ENCODE peak calls at places on chromosomes 4 and X, in six cellular contexts. R is HepG2, T is GM12878, K is HCT116, I is K562, S is H1. A is an unnamed sample.
A peak's percentile ranks its signal among the peaks of the same experiment; 100 is the strongest.

GRCh38 chrX:85698921-85699320 is 319.5 kb upstream of the POF1B start:
- DNase-seq in R (no peak), T (no peak), K (no peak), I (no peak), S (no peak), A (peak; percentile 40)

GRCh38 chr4:151921811-151922210 is 161.0 kb upstream of the GATB start:
- DNase-seq in R (no peak), T (no peak), K (no peak), I (no peak), S (no peak), A (no peak)

GRCh38 chrX:136497556-136498048 is at the start of gene HTATSF1:
- DNase-seq in R (no peak), T (no peak), K (no peak), I (peak; percentile 10), S (no peak), A (no peak)

GRCh38 chr4:89914609-89915008 is 20.0 kb downstream of the MMRN1 start:
- DNase-seq in R (no peak), T (no peak), K (no peak), I (no peak), S (no peak), A (no peak)

GRCh38 chrX:137194164-137194563 is 160.4 kb upstream of the GPR101 start:
- DNase-seq in R (peak; percentile 12), T (peak; percentile 1), K (peak; percentile 16), I (peak; percentile 5), S (peak; percentile 3), A (peak; percentile 22)

GRCh38 chr4:185128272-185129119 is 14.6 kb upstream of the SLC25A4 start:
- DNase-seq in R (no peak), T (no peak), K (no peak), I (no peak), S (no peak), A (no peak)

GRCh38 chrX:102516314-102516936 is at the start of gene TMSB15A:
- DNase-seq in R (no peak), T (no peak), K (no peak), I (peak; percentile 78), S (no peak), A (peak; percentile 59)

GRCh38 chr4:78362310-78362709 is 189.3 kb upstream of the ANXA3 start:
- DNase-seq in R (no peak), T (no peak), K (no peak), I (no peak), S (no peak), A (no peak)

GRCh38 chrX:42485621-42486020 is 292.3 kb downstream of the PPP1R2C start:
- DNase-seq in R (no peak), T (no peak), K (peak; percentile 4), I (no peak), S (no peak), A (no peak)

GRCh38 chr4:181991374-181991773 is 251.8 kb upstream of the TENM3 start:
- DNase-seq in R (no peak), T (no peak), K (no peak), I (no peak), S (no peak), A (no peak)

GRCh38 chr4:159296061-159296460 is 193.2 kb downstream of the RAPGEF2 start:
- DNase-seq in R (peak; percentile 22), T (no peak), K (no peak), I (no peak), S (no peak), A (no peak)

GRCh38 chr4:185016101-185016940 is 2.0 kb upstream of the HELT start:
- DNase-seq in R (no peak), T (no peak), K (no peak), I (no peak), S (no peak), A (no peak)

GRCh38 chr4:170087163-170087700 is 2.5 kb downstream of the AADAT start:
- DNase-seq in R (no peak), T (no peak), K (no peak), I (no peak), S (no peak), A (no peak)

GRCh38 chr4:30600246-30600645 is 119.9 kb upstream of the PCDH7 start:
- DNase-seq in R (no peak), T (no peak), K (no peak), I (no peak), S (no peak), A (peak; percentile 36)

GRCh38 chr4:19945501-19945900 is 306.2 kb upstream of the SLIT2 start:
- DNase-seq in R (no peak), T (no peak), K (no peak), I (no peak), S (no peak), A (no peak)

GRCh38 chr4:53551963-53552362 is 39.3 kb downstream of the LNX1 start:
- DNase-seq in R (no peak), T (no peak), K (no peak), I (no peak), S (no peak), A (no peak)

GRCh38 chr4:37490391-37491347 is 195.5 kb downstream of the RELL1 start:
- DNase-seq in R (peak; percentile 3), T (no peak), K (no peak), I (no peak), S (no peak), A (no peak)

GRCh38 chrX:120617996-120618630 is 11.7 kb downstream of the C1GALT1C1 start:
- DNase-seq in R (no peak), T (no peak), K (no peak), I (no peak), S (no peak), A (no peak)

GRCh38 chrX:28472926-28473325 is 114.3 kb upstream of the IL1RAPL1 start:
- DNase-seq in R (no peak), T (no peak), K (no peak), I (no peak), S (no peak), A (no peak)

GRCh38 chr4:77155631-77156345 is 1.2 kb upstream of the CCNG2 start:
- DNase-seq in R (no peak), T (no peak), K (no peak), I (no peak), S (no peak), A (no peak)

GRCh38 chrX:53992589-53992988 is 51.7 kb downstream of the PHF8 start:
- DNase-seq in R (no peak), T (no peak), K (peak; percentile 12), I (no peak), S (no peak), A (no peak)

GRCh38 chr4:98026362-98026761 is 116.9 kb downstream of the STPG2 start:
- DNase-seq in R (no peak), T (no peak), K (no peak), I (no peak), S (no peak), A (no peak)

GRCh38 chr4:4633431-4633830 is 91.6 kb upstream of the STX18 start:
- DNase-seq in R (no peak), T (no peak), K (no peak), I (no peak), S (no peak), A (no peak)

GRCh38 chr4:80913381-80913780 is 117.1 kb upstream of the BMP3 start:
- DNase-seq in R (no peak), T (peak; percentile 35), K (no peak), I (no peak), S (no peak), A (no peak)

GRCh38 chrX:68834371-68835103 is 5.7 kb downstream of the EFNB1 start:
- DNase-seq in R (no peak), T (no peak), K (no peak), I (no peak), S (no peak), A (no peak)

GRCh38 chrX:69165116-69165651 is at the start of gene PJA1:
- DNase-seq in R (peak; percentile 31), T (no peak), K (no peak), I (peak; percentile 47), S (no peak), A (peak; percentile 33)

GRCh38 chrX:41027388-41027787 is 57.9 kb upstream of the USP9X start:
- DNase-seq in R (no peak), T (no peak), K (no peak), I (no peak), S (no peak), A (no peak)

GRCh38 chr4:9143421-9144080 is 26.7 kb upstream of the FAM90A26 start:
- DNase-seq in R (no peak), T (no peak), K (no peak), I (no peak), S (no peak), A (no peak)

GRCh38 chr4:173535932-173536331 is 5.9 kb upstream of the HAND2 start:
- DNase-seq in R (no peak), T (no peak), K (no peak), I (no peak), S (no peak), A (no peak)
- H3K27me3 ChIP-seq in R (peaks cover 62% of the 10 kb centered on the region), T (peaks cover 13% of the 10 kb centered on the region), K (peaks cover 48% of the 10 kb centered on the region), I (peaks cover 9% of the 10 kb centered on the region), S (peaks cover 92% of the 10 kb centered on the region), A (peaks cover 100% of the 10 kb centered on the region)

DNA sequence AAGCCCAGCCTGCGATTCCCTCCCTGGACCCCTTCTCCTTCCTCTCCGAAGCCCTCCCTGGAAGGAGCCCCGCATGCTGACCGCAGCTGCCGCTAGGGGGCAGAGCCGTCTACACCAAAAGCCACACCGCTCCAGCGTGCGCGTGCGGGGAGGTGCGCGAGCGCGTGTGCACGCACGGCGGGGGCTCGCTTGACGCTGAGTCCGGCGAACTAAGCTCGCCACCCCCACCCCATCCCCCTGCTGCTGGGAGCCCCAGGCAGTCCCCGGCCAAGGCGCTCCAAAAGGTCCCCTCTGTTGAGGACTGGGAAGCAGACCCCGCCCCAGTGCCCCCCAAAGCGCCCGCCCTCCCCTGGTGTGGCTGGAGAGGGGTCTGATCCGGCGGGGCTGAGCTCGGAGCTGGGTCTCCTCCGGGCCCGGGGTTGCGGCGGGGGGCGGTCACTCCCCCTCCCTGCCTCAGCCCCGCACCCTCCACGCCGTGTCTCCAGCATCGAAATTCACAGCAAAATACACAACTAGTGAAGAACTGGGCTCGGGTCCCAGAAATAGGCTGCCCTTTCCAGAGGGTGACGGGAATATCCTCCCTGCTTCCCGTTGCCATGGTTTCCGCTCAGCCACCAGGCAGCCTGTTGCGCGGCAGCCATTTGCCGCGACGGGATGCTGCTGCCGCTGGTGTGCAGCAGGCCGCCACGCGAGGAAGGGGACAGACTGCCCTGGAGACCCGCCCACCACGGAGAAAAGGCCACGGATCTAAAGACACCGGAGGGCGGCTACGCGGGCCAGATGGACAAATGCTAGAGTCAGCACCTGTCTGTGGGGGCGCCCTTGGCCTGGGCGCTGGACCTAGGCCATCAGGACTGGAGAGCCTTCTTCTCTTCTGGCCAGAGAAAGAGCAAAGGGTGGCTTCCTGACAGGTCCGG is 11.2 kb upstream of the CCNQ start:
- DNase-seq in R (peak; percentile 62), T (no peak), K (peak; percentile 28), I (peak; percentile 74), S (no peak), A (peak; percentile 20)
- TF ChIP-seq ZNF274 in R (no peak), T (no peak), K (no peak), I (no peak), S (no peak), A (no peak)

GRCh38 chrX:70970482-70970999 is 39.6 kb upstream of the SLC7A3 start:
- DNase-seq in R (peak; percentile 4), T (no peak), K (no peak), I (peak; percentile 11), S (no peak), A (peak; percentile 20)
- H3K4me3 ChIP-seq in R (no peak overlapping the region), T (no peak overlapping the region), K (peak overlapping the region; percentile 19), I (no peak overlapping the region), S (no peak overlapping the region), A (no peak overlapping the region)

DNA sequence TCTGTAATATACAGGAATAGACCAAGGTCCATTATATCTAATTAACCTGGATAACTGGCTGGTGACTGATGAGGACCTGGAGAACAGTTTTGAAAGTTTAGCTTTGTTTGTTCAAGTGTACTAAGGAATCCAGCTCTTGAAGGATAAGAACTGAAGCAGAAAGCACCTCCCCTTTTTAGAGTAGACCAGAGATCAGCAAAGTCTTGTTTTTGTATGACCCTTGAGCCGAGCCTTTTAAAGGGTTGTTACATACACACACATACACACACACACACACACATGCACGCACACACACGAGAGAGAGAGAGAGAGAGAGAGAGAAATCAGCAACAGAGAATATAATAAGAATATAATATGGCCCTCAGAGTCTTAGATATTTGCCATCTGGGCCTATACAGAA is 13.0 kb downstream of the MOSPD2 start:
- DNase-seq in R (no peak), T (no peak), K (no peak), I (no peak), S (no peak), A (no peak)
- H3K27me3 ChIP-seq in R (no peaks in the 10 kb centered on the region), T (no peaks in the 10 kb centered on the region), K (no peaks in the 10 kb centered on the region), I (no peaks in the 10 kb centered on the region), S (no peaks in the 10 kb centered on the region), A (no peaks in the 10 kb centered on the region)